ENCODE peak calls at places on chromosome 18, in nine cellular contexts. L, V, N, D, R, H, O, M and W are unnamed samples. For H3K36me3, the result is how much of the 10 kb centered on the place peaks cover.

GRCh38 chr18:69588301-69588700 is 187.6 kb downstream of the DOK6 start:
- DNase-seq in D (no peak), L (peak), R (peak), V (no peak), M (no peak), O (no peak), H (peak), N (no peak), W (no peak)

GRCh38 chr18:10455726-10456453 is 1.5 kb downstream of the APCDD1 start:
- DNase-seq in V (no peak), N (no peak), M (no peak), L (no peak), D (no peak), H (no peak), R (no peak), O (no peak), W (no peak)

GRCh38 chr18:35311506-35311905 is 21.5 kb upstream of the ZSCAN30 start:
- DNase-seq in O (no peak), V (no peak), R (peak), M (no peak), D (no peak), N (no peak), L (peak), H (peak), W (no peak)

GRCh38 chr18:27966872-27967271 is 210.1 kb downstream of the CDH2 start:
- DNase-seq in H (peak), V (no peak), R (peak), M (no peak), N (no peak), D (no peak), O (no peak), L (peak), W (no peak)

GRCh38 chr18:58776084-58776483 is 88.6 kb upstream of the ZNF532 start:
- DNase-seq in V (no peak), R (no peak), M (no peak), D (no peak), H (peak), N (no peak), L (no peak), O (no peak), W (no peak)

GRCh38 chr18:7847357-7847756 is 280.2 kb downstream of the PTPRM start:
- DNase-seq in O (no peak), N (no peak), H (no peak), V (no peak), R (no peak), M (no peak), L (no peak), D (no peak), W (no peak)

GRCh38 chr18:57841568-57841967 is 38.5 kb upstream of the ATP8B1 start:
- DNase-seq in D (no peak), R (no peak), L (no peak), O (no peak), N (no peak), H (no peak), M (no peak), V (no peak), W (no peak)

GRCh38 chr18:36349552-36349951 is 52.0 kb downstream of the FHOD3 start:
- DNase-seq in M (peak), N (no peak), L (no peak), R (peak), H (peak), D (no peak), V (no peak), O (no peak), W (no peak)

GRCh38 chr18:78006006-78006802 is 756.6 kb downstream of the GALR1 start:
- DNase-seq in R (no peak), H (no peak), O (no peak), D (no peak), L (no peak), V (no peak), N (no peak), M (no peak), W (no peak)

GRCh38 chr18:77700051-77700450 is 450.4 kb downstream of the GALR1 start:
- DNase-seq in V (no peak), H (no peak), L (no peak), M (no peak), O (no peak), R (peak), D (no peak), N (no peak), W (no peak)

GRCh38 chr18:79857082-79857661 is 59.4 kb downstream of the KCNG2 start:
- DNase-seq in O (no peak), V (no peak), L (peak), N (peak), D (no peak), H (peak), R (peak), M (no peak), W (no peak)

GRCh38 chr18:24595556-24595955 is 135.1 kb downstream of the HRH4 start:
- DNase-seq in L (no peak), M (no peak), V (no peak), D (no peak), N (no peak), O (no peak), R (no peak), H (no peak), W (no peak)

GRCh38 chr18:12911025-12911927 is 27.2 kb upstream of the PTPN2 start:
- DNase-seq in L (no peak), O (no peak), N (no peak), D (peak), V (peak), R (peak), M (no peak), H (no peak), W (no peak)

GRCh38 chr18:58195278-58195721 is 151.3 kb downstream of the NEDD4L start:
- DNase-seq in R (no peak), D (no peak), H (no peak), N (no peak), L (no peak), M (no peak), O (peak), V (peak), W (no peak)

GRCh38 chr18:25831226-25831828 is 259.1 kb downstream of the SS18 start:
- DNase-seq in L (no peak), M (no peak), O (no peak), V (no peak), H (no peak), D (no peak), R (peak), N (no peak), W (no peak)

GRCh38 chr18:55869547-55869946 is 281.6 kb upstream of the TCF4 start:
- DNase-seq in D (no peak), M (no peak), V (no peak), L (no peak), N (no peak), O (no peak), R (peak), H (no peak), W (no peak)

GRCh38 chr18:59359576-59359952 is 499 bp upstream of the LMAN1 start:
- DNase-seq in O (no peak), L (no peak), R (no peak), D (no peak), M (no peak), H (no peak), V (no peak), N (no peak), W (no peak)

GRCh38 chr18:1092228-1092627 is 187.6 kb downstream of the ADCYAP1 start:
- DNase-seq in H (no peak), V (no peak), M (no peak), N (no peak), L (no peak), R (no peak), O (no peak), D (no peak), W (no peak)

GRCh38 chr18:73119574-73119973 is 251.8 kb upstream of the NETO1 start:
- DNase-seq in M (no peak), R (no peak), V (no peak), D (no peak), H (no peak), N (no peak), O (no peak), L (no peak), W (no peak)

GRCh38 chr18:63683152-63683551 is 19.6 kb upstream of the SERPINB11 start:
- DNase-seq in D (no peak), N (no peak), H (peak), V (no peak), R (peak), L (peak), O (peak), M (peak), W (peak)

GRCh38 chr18:49274188-49274714 is 186.2 kb downstream of the DYM start:
- DNase-seq in M (no peak), H (peak), D (no peak), V (no peak), N (no peak), R (peak), L (no peak), O (no peak), W (no peak)

GRCh38 chr18:6776193-6776592 is 46.7 kb downstream of the ARHGAP28 start:
- DNase-seq in V (no peak), D (no peak), R (peak), L (peak), H (peak), M (no peak), O (no peak), N (no peak), W (no peak)

GRCh38 chr18:35289293-35290069 is 548 bp downstream of the ZSCAN30 start:
- DNase-seq in M (no peak), L (no peak), V (no peak), O (peak), H (peak), D (no peak), R (peak), N (no peak), W (peak)

GRCh38 chr18:35974181-35974580 is 1.7 kb downstream of the RMP24 start:
- DNase-seq in D (no peak), R (no peak), N (no peak), O (no peak), V (no peak), H (no peak), M (no peak), L (no peak), W (no peak)

GRCh38 chr18:23072079-23072478 is 63.2 kb upstream of the CABLES1 start:
- DNase-seq in H (no peak), R (no peak), V (no peak), N (no peak), D (no peak), O (no peak), M (no peak), L (no peak), W (no peak)

GRCh38 chr18:80173060-80173459 is 64.0 kb downstream of the ADNP2 start:
- DNase-seq in R (no peak), O (no peak), M (no peak), L (no peak), H (no peak), V (no peak), N (no peak), D (no peak), W (no peak)

GRCh38 chr18:61502472-61502871 is 169.2 kb downstream of the CDH20 start:
- DNase-seq in L (peak), N (no peak), M (no peak), V (peak), D (no peak), H (peak), R (peak), O (no peak), W (peak)

GRCh38 chr18:6593142-6593889 is 136.2 kb upstream of the ARHGAP28 start:
- DNase-seq in D (no peak), L (no peak), H (no peak), M (no peak), N (no peak), V (no peak), R (no peak), O (no peak), W (no peak)

GRCh38 chr18:54060343-54061005 is 164.0 kb downstream of the MBD2 start:
- DNase-seq in H (no peak), V (no peak), L (no peak), R (no peak), D (no peak), N (no peak), M (no peak), O (no peak), W (no peak)

DNA sequence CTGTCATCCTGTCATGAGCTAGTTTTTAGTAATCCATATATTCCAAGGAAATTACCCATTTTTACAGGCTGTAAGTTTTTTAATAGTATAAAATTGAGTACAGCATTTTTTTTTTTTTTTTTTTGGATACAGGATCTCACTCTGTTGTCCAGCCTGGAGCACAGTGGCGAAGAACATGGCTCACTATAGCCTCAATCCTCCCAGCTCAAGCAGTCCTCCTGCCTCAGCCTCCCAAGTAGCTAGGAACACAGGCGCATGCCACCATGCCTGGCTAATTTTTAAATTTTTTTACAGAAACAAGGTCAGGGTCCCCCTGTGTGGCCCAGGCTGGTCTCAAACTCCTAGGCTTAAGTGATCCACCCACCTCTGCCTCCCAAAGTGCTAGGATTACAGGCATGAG is 56.5 kb downstream of the ANKRD12 start:
- DNase-seq in V (no peak), N (no peak), R (no peak), O (no peak), M (no peak), D (no peak), H (no peak), L (no peak), W (no peak)
- H3K36me3 ChIP-seq in V (under half), N (under half), R (under half), O (half or more), M (under half), D (under half), H (under half), L (under half), W (under half)

GRCh38 chr18:31551883-31552282 is 39.8 kb upstream of the TTR start:
- DNase-seq in O (no peak), M (no peak), R (no peak), N (no peak), V (no peak), D (no peak), H (no peak), L (no peak), W (no peak)

GRCh38 chr18:31548825-31549224 is 42.9 kb upstream of the TTR start:
- DNase-seq in R (no peak), D (no peak), M (no peak), V (no peak), H (no peak), O (no peak), N (no peak), L (no peak), W (no peak)

GRCh38 chr18:31549416-31549815 is 42.3 kb upstream of the TTR start:
- DNase-seq in O (no peak), L (no peak), D (no peak), V (no peak), N (no peak), M (no peak), H (no peak), R (no peak), W (no peak)

DNA sequence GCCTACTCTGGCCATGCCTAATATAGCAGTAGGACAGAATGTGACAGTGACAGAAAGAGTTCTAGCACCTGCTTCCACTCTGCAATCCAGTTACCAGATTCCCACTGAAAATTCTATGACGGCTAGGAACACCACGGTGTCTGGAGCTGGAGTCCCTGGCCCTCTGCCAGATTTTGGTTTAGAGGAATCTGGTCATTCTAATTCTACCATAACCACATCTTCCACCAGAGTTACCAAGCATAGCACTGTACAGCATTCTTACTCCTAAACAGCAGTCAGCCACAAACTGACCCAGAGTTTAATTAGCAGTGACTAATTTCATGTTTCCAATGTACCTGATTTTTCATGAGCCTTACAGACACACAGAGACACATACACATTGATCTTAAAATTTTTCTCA is 45.2 kb upstream of the TTR start:
- DNase-seq in V (no peak), L (no peak), N (no peak), H (no peak), D (no peak), R (no peak), M (no peak), O (no peak), W (no peak)
- H3K36me3 ChIP-seq in V (under half), L (under half), N (under half), H (under half), D (under half), R (under half), M (under half), O (under half), W (under half)

GRCh38 chr18:46373787-46374186 is 269.6 kb downstream of the HAUS1 start:
- DNase-seq in D (no peak), O (no peak), V (no peak), M (no peak), R (no peak), H (no peak), N (no peak), L (no peak), W (no peak)
- H3K36me3 ChIP-seq in D (under half), O (under half), V (under half), M (under half), R (under half), H (under half), N (under half), L (under half), W (under half)

GRCh38 chr18:2723207-2723606 is 67.7 kb downstream of the SMCHD1 start:
- DNase-seq in D (no peak), O (no peak), H (peak), L (no peak), V (no peak), N (no peak), R (peak), M (no peak), W (no peak)
- H3K36me3 ChIP-seq in D (half or more), O (half or more), H (under half), L (under half), V (under half), N (under half), R (under half), M (under half), W (under half)